ENCODE peak calls at places on chromosomes 11 and 22, in four cellular contexts. U is GM12878, S is K562, K is HL-60. B is an unnamed sample.
A peak's percentile ranks its signal among the peaks of the same experiment; 100 is the strongest.

GRCh38 chr11:119015054-119015611 is 3.0 kb downstream of the RPS25 start:
- DNase-seq in U (no peak), S (peak; percentile 10), K (peak; percentile 27), B (no peak)

GRCh38 chr11:14443642-14444041 is 56.0 kb downstream of the COPB1 start:
- DNase-seq in U (no peak), S (no peak), K (no peak), B (no peak)

GRCh38 chr11:7599209-7599608 is 74.1 kb downstream of the CYB5R2 start:
- DNase-seq in U (no peak), S (no peak), K (no peak), B (no peak)

GRCh38 chr11:35529971-35530495 is 4.6 kb upstream of the PAMR1 start:
- DNase-seq in U (no peak), S (no peak), K (no peak), B (no peak)

GRCh38 chr22:49454726-49455125 is 372.9 kb downstream of the BRD1 start:
- DNase-seq in U (no peak), S (no peak), K (no peak), B (no peak)

GRCh38 chr11:127392575-127392974 is 392.0 kb upstream of the KIRREL3 start:
- DNase-seq in U (no peak), S (no peak), K (no peak), B (no peak)

GRCh38 chr11:129331871-129332274 is 43.8 kb upstream of the BARX2 start:
- DNase-seq in U (peak; percentile 11), S (peak; percentile 30), K (peak; percentile 75), B (peak; percentile 32)

GRCh38 chr11:9838229-9838628 is 174.4 kb downstream of the SWAP70 start:
- DNase-seq in U (no peak), S (no peak), K (no peak), B (no peak)

GRCh38 chr22:35558031-35558430 is 17.4 kb downstream of the RASD2 start:
- DNase-seq in U (no peak), S (no peak), K (no peak), B (no peak)

GRCh38 chr22:44505796-44506354 is 7.8 kb upstream of the RTL6 start:
- DNase-seq in U (no peak), S (no peak), K (no peak), B (no peak)

GRCh38 chr22:43723816-43724215 is 88.3 kb downstream of the EFCAB6 start:
- DNase-seq in U (no peak), S (no peak), K (no peak), B (no peak)

GRCh38 chr11:79406376-79406775 is 34.5 kb downstream of the TENM4 start:
- DNase-seq in U (peak; percentile 57), S (no peak), K (peak; percentile 8), B (peak; percentile 29)
- TF ChIP-seq SPI1 in U (peak; percentile 99), S (no peak), K (peak; percentile 82), B (peak; percentile 100)

GRCh38 chr11:44627911-44628729 is 62.7 kb downstream of the CD82 start:
- DNase-seq in U (no peak), S (no peak), K (no peak), B (no peak)
- TF ChIP-seq POLR2AphosphoS5 in U (no peak), S (no peak), K (no peak), B (no peak)

DNA sequence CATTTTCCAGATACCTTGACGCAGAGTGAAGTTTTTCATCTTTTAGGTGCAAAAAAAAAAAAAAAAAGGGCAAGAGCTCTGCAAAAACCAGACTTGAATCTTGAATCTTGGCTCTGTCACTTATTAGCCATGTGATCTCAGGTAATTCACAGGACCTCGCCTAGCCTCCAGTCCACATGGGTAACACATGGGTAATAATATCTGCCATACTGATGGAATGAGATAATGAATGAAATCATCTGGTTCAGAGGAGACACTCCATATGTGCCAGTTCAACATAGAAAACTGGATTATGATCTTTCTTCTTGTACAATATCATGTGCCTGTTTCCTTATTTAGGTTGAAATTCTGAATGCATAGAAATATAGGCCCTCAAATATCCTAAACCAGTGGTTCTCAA is 8.6 kb upstream of the AMOTL1 start:
- DNase-seq in U (no peak), S (no peak), K (no peak), B (no peak)
- TF ChIP-seq SPI1 in U (no peak), S (no peak), K (no peak), B (no peak)

DNA sequence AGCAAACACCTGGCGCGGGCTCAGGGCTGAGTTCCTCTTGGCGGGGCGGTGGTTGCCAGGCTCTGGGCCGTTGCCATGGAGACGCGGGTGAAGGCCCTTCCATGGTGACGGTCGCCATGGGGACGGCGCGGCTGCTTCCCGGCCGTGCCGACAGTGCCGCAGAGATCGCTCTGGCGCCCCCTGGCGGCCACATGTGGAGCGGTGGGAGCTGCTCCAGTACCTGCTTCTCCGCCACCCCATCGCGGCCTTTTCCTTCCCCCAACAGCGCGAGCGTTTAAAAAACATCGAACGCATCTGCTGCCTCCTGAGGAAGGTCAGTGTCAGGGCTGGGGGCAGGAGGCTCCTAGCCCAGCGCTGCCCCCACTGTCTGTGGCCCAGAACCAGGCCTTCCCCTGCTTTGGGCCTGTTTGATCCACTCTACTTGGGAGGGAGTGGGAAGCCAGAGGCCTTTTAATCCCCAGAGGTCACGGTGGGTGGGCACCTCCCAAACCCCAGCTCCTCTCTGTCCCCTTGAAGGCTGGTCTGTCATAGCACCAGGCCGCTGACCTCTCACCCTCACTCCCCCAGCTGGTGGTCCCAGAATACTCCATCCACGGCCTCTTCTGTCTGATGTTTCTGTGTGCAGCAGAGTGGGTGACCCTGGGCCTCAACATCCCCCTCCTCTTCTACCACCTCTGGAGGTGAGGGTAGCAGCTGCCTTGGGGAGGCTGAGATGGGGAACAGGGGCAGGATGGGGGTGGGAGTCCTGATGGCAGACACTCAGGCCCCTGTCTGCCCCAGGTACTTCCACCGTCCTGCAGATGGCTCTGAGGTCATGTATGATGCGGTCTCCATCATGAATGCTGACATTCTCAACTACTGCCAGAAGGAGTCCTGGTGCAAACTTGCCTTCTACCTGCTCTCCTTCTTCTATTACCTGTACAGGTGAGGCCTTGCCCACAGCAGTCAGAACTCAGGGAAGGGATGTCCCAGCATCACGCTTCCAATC is 4.8 kb downstream of the CNIH2 start:
- DNase-seq in U (peak; percentile 65), S (peak; percentile 96), K (peak; percentile 98), B (peak; percentile 99)
- TF ChIP-seq POLR2AphosphoS5 in U (no peak), S (peak; percentile 31), K (no peak), B (peak; percentile 14)

B was measured in GM12891.